ENCODE peak calls at places on chromosomes 11 and 22, in nine cellular contexts. F is adrenal gland, V is astrocyte of the cerebellum, W is Peyer's patch, S is endodermal cell, G is A549, B is heart right ventricle, J is bronchial epithelial cell, K is NB4. L is an unnamed sample.

GRCh38 chr11:61972112-61972795 is 4.8 kb upstream of the FTH1 start:
- DNase-seq in F (peak; percentile 51), V (peak; percentile 79), W (peak; percentile 42), S (no peak), G (no peak), B (no peak), J (no peak), K (peak; percentile 61), L (no peak)

GRCh38 chr22:28043269-28043668 is 124.2 kb upstream of the PITPNB start:
- DNase-seq in F (no peak), V (no peak), W (no peak), S (no peak), G (no peak), B (no peak), J (no peak), K (no peak), L (no peak)

GRCh38 chr11:31645747-31646146 is 136.2 kb downstream of the ELP4 start:
- DNase-seq in F (no peak), V (peak; percentile 87), W (no peak), S (no peak), G (peak; percentile 76), B (no peak), J (peak; percentile 90), K (no peak), L (no peak)

GRCh38 chr11:112962854-112963367 is 1.7 kb downstream of the NCAM1 start:
- DNase-seq in F (peak; percentile 89), V (no peak), W (peak; percentile 57), S (peak; percentile 84), G (no peak), B (peak; percentile 67), J (no peak), K (peak; percentile 80), L (no peak)

GRCh38 chr11:47004595-47005033 is 68.1 kb downstream of the CSTPP1 start:
- DNase-seq in F (peak; percentile 94), V (peak; percentile 97), W (peak; percentile 74), S (no peak), G (peak; percentile 19), B (peak; percentile 81), J (peak; percentile 35), K (peak; percentile 81), L (no peak)

GRCh38 chr22:32854351-32854804 is 52.9 kb downstream of the TIMP3 start:
- DNase-seq in F (no peak), V (no peak), W (no peak), S (no peak), G (no peak), B (no peak), J (no peak), K (no peak), L (no peak)

GRCh38 chr11:18769802-18770456 is 21.7 kb downstream of the PTPN5 start:
- DNase-seq in F (no peak), V (no peak), W (no peak), S (peak; percentile 75), G (no peak), B (no peak), J (no peak), K (no peak), L (peak; percentile 84)

GRCh38 chr11:111039982-111040381 is 205.5 kb upstream of the POU2AF2 start:
- DNase-seq in F (no peak), V (no peak), W (no peak), S (no peak), G (no peak), B (no peak), J (no peak), K (peak; percentile 8), L (no peak)

GRCh38 chr22:24737582-24737981 is 36.9 kb downstream of the PIWIL3 start:
- DNase-seq in F (no peak), V (no peak), W (no peak), S (no peak), G (no peak), B (no peak), J (no peak), K (no peak), L (no peak)

GRCh38 chr11:70467196-70468085 is 69.1 kb downstream of the CTTN start:
- DNase-seq in F (peak; percentile 85), V (no peak), W (peak; percentile 80), S (peak; percentile 87), G (peak; percentile 51), B (peak; percentile 49), J (peak; percentile 30), K (peak; percentile 61), L (peak; percentile 78)

GRCh38 chr22:32897400-32897799 is 95.9 kb downstream of the TIMP3 start:
- DNase-seq in F (no peak), V (no peak), W (no peak), S (no peak), G (no peak), B (no peak), J (peak; percentile 97), K (no peak), L (no peak)

GRCh38 chr11:845872-846271 is 3.2 kb downstream of the TSPAN4 start:
- DNase-seq in F (no peak), V (no peak), W (no peak), S (no peak), G (no peak), B (no peak), J (no peak), K (no peak), L (no peak)

GRCh38 chr11:69238562-69239319 is 55.2 kb upstream of the MYEOV start:
- DNase-seq in F (peak; percentile 20), V (no peak), W (peak; percentile 11), S (peak; percentile 10), G (no peak), B (peak; percentile 32), J (no peak), K (no peak), L (peak; percentile 18)

GRCh38 chr11:93487032-93487483 is 56.1 kb downstream of the SMCO4 start:
- DNase-seq in F (peak; percentile 61), V (no peak), W (no peak), S (no peak), G (no peak), B (no peak), J (no peak), K (peak; percentile 69), L (no peak)

GRCh38 chr11:70243912-70244652 is 26.4 kb upstream of the PPFIA1 start:
- DNase-seq in F (no peak), V (no peak), W (no peak), S (no peak), G (peak; percentile 24), B (no peak), J (peak; percentile 33), K (no peak), L (no peak)

GRCh38 chr11:35211952-35212351 is 73.0 kb downstream of the CD44 start:
- DNase-seq in F (no peak), V (no peak), W (no peak), S (no peak), G (no peak), B (no peak), J (no peak), K (peak; percentile 69), L (no peak)

GRCh38 chr11:45847908-45848316 is 637 bp downstream of the CRY2 start:
- DNase-seq in F (peak; percentile 86), V (no peak), W (peak; percentile 70), S (peak; percentile 80), G (peak; percentile 42), B (peak; percentile 49), J (peak; percentile 62), K (peak; percentile 75), L (peak; percentile 70)

GRCh38 chr11:129945377-129945776 is 50.0 kb upstream of the NFRKB start:
- DNase-seq in F (no peak), V (no peak), W (no peak), S (no peak), G (no peak), B (no peak), J (no peak), K (no peak), L (no peak)

GRCh38 chr11:129946256-129946655 is 50.9 kb upstream of the NFRKB start:
- DNase-seq in F (no peak), V (peak; percentile 23), W (no peak), S (no peak), G (no peak), B (no peak), J (no peak), K (peak; percentile 46), L (no peak)

GRCh38 chr11:129949067-129949466 is 53.6 kb downstream of the PRDM10 start:
- DNase-seq in F (no peak), V (no peak), W (no peak), S (no peak), G (no peak), B (no peak), J (no peak), K (peak; percentile 30), L (no peak)

GRCh38 chr11:129946965-129947364 is 51.6 kb upstream of the NFRKB start:
- DNase-seq in F (no peak), V (no peak), W (no peak), S (no peak), G (no peak), B (no peak), J (no peak), K (no peak), L (no peak)

GRCh38 chr11:129947474-129947873 is 52.1 kb upstream of the NFRKB start:
- DNase-seq in F (no peak), V (no peak), W (no peak), S (peak; percentile 85), G (no peak), B (no peak), J (no peak), K (no peak), L (no peak)
- TF ChIP-seq CTCF in F (no peak), V (no peak), W (no peak), S (peak; percentile 66), G (no peak), B (no peak), J (no peak), K (no peak), L (no peak)

GRCh38 chr22:46083383-46084350 is 66.7 kb upstream of the PPARA start:
- DNase-seq in F (peak; percentile 57), V (no peak), W (no peak), S (no peak), G (no peak), B (no peak), J (no peak), K (no peak), L (no peak)
- H3K4me3 ChIP-seq in F (no peak overlapping the region), V (peak overlapping the region; percentile 98), W (no peak overlapping the region), S (no peak overlapping the region), G (peak overlapping the region; percentile 52), B (no peak overlapping the region), J (no peak overlapping the region), K (no peak overlapping the region), L (no peak overlapping the region)

GRCh38 chr22:22520020-22520656 is at the start of gene ZNF280A:
- DNase-seq in F (peak; percentile 61), V (no peak), W (no peak), S (peak; percentile 55), G (peak; percentile 87), B (no peak), J (no peak), K (no peak), L (no peak)
- TF ChIP-seq CTCF in F (peak; percentile 27), V (no peak), W (no peak), S (peak; percentile 35), G (no peak), B (no peak), J (no peak), K (no peak), L (no peak)

DNA sequence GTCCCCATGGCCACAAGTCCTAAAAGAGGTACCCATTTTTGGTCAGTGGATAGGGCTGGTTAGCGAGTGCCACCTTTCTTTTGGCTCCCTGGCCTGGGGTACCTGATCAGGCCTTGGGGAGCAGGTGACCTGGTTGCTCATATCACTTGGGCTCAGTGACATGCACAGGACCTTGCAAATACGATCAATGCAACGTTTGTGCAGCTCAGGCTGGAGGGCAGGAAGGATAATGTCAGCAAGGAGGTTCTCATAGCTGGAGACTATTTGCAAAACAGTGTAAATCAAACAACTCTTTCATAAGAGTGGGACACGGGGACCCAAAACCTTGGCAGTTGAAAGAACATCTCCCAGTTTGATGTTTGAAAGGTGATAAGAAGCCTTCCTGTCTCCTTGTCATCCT is 127.4 kb upstream of the CADM1 start:
- DNase-seq in F (no peak), V (no peak), W (no peak), S (no peak), G (no peak), B (no peak), J (no peak), K (no peak), L (no peak)
- H3K4me3 ChIP-seq in F (no peak overlapping the region), V (no peak overlapping the region), W (no peak overlapping the region), S (no peak overlapping the region), G (no peak overlapping the region), B (no peak overlapping the region), J (no peak overlapping the region), K (no peak overlapping the region), L (no peak overlapping the region)